ENCODE peak calls at places on chromosomes 11 and 22, in nine cellular contexts. E is hepatocyte; B is psoas muscle; X is CD4-positive, alpha-beta memory T cell; O is heart left ventricle; L is fibroblast of lung; Z is Peyer's patch; A is GM23248; W is prostate gland. N is an unnamed sample. For H3K36me3, the result is how much of the 10 kb centered on the place peaks cover.

GRCh38 chr11:25535462-25535861 is 796.5 kb upstream of the ANO3 start:
- DNase-seq in E (no peak), B (peak), X (no peak), O (no peak), L (peak), Z (no peak), A (no peak), W (no peak), N (no peak)

GRCh38 chr11:77411238-77411637 is 62.7 kb downstream of the PAK1 start:
- DNase-seq in E (peak), B (peak), X (peak), O (peak), L (peak), Z (peak), A (peak), W (no peak), N (peak)

GRCh38 chr22:19086944-19087343 is 35.3 kb downstream of the DGCR2 start:
- DNase-seq in E (no peak), B (no peak), X (no peak), O (no peak), L (peak), Z (peak), A (peak), W (no peak), N (no peak)

GRCh38 chr22:21697866-21698265 is 32.1 kb downstream of the PPIL2 start:
- DNase-seq in E (no peak), B (no peak), X (no peak), O (no peak), L (peak), Z (no peak), A (peak), W (no peak), N (no peak)

GRCh38 chr11:110294509-110294908 is 1.9 kb downstream of the RDX start:
- DNase-seq in E (no peak), B (no peak), X (no peak), O (no peak), L (no peak), Z (no peak), A (no peak), W (no peak), N (no peak)

GRCh38 chr11:108973402-108974119 is 308.7 kb downstream of the DDX10 start:
- DNase-seq in E (no peak), B (no peak), X (no peak), O (no peak), L (peak), Z (no peak), A (peak), W (no peak), N (no peak)

GRCh38 chr22:20786536-20786979 is 12.6 kb downstream of the SERPIND1 start:
- DNase-seq in E (no peak), B (no peak), X (no peak), O (no peak), L (no peak), Z (no peak), A (no peak), W (no peak), N (no peak)

GRCh38 chr11:65096926-65097325 is 912 bp downstream of the VPS51 start:
- DNase-seq in E (no peak), B (no peak), X (no peak), O (no peak), L (no peak), Z (no peak), A (no peak), W (no peak), N (no peak)

GRCh38 chr22:48535868-48536690 is 1291.6 kb downstream of the BRD1 start:
- DNase-seq in E (no peak), B (no peak), X (peak), O (no peak), L (peak), Z (no peak), A (peak), W (no peak), N (no peak)

GRCh38 chr11:43397251-43397650 is 38.5 kb downstream of the TTC17 start:
- DNase-seq in E (no peak), B (no peak), X (no peak), O (no peak), L (no peak), Z (no peak), A (peak), W (no peak), N (no peak)
- H3K36me3 ChIP-seq in E (under half), B (under half), X (half or more), O (half or more), L (under half), Z (half or more), A (half or more), W (under half), N (half or more)

GRCh38 chr22:36204001-36204640 is 2.5 kb upstream of the APOL4 start:
- DNase-seq in E (no peak), B (no peak), X (no peak), O (no peak), L (no peak), Z (no peak), A (no peak), W (no peak), N (no peak)
- H3K4me3 ChIP-seq in E (no peak), B (no peak), X (no peak), O (no peak), L (no peak), Z (no peak), A (no peak), W (no peak), N (no peak)

GRCh38 chr11:70522613-70523311 is 124.4 kb downstream of the CTTN start:
- DNase-seq in E (no peak), B (no peak), X (no peak), O (no peak), L (peak), Z (no peak), A (no peak), W (no peak), N (peak)

GRCh38 chr11:70521475-70522260 is 123.3 kb downstream of the CTTN start:
- DNase-seq in E (no peak), B (no peak), X (no peak), O (no peak), L (no peak), Z (no peak), A (no peak), W (no peak), N (peak)

GRCh38 chr11:70523384-70524095 is 125.2 kb downstream of the CTTN start:
- DNase-seq in E (no peak), B (no peak), X (no peak), O (no peak), L (no peak), Z (no peak), A (no peak), W (no peak), N (peak)

GRCh38 chr11:70524096-70524922 is 126.0 kb downstream of the CTTN start:
- DNase-seq in E (no peak), B (no peak), X (no peak), O (no peak), L (peak), Z (no peak), A (no peak), W (no peak), N (peak)

GRCh38 chr11:70522261-70522612 is 123.9 kb downstream of the CTTN start:
- DNase-seq in E (no peak), B (no peak), X (no peak), O (no peak), L (no peak), Z (no peak), A (no peak), W (no peak), N (no peak)
- H3K27ac ChIP-seq in E (no peak), B (no peak), X (no peak), O (no peak), L (no peak), Z (no peak), A (no peak), W (no peak), N (no peak)

GRCh38 chr11:106470230-106470629 is 392.8 kb downstream of the AASDHPPT start:
- DNase-seq in E (no peak), B (no peak), X (no peak), O (no peak), L (no peak), Z (no peak), A (no peak), W (no peak), N (no peak)
- H3K36me3 ChIP-seq in E (under half), B (under half), X (under half), O (under half), L (under half), Z (under half), A (under half), W (under half), N (under half)

DNA sequence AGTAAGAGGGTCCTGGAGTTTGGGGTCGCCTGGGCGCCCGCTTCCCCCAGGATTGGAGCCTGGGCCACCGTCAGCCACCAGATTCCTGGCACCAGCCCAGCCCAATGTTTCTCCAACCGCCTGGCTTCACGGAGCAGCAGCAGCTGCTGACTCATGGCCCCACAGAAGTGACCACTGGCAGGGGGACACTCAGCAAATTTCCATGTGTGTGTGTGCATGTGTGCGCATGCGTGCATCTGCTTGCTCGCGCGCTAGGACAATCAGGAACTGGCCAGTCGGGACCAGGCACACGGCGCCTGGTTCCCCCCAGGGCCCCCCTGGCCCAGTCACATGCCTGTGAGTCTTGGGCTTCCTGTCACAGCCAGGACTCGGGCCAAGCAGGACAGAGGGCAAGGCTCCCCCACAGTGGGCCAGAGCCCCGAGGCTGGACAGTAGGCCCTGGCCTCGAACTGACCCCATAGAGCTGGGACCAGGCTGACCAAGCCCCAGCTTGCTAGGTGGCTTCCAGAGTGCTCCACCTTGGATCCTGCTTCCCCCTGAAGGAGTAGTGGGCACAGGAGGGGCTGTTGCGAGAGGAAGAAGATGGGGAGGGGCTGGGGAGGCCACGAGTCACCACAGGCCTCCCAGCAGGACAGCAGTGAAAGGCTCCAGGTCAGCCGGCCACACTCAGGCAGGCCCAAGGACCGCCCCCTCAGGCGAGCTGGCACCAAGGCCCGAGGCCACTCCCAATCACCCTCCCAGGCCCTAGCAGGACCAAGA is 3.2 kb downstream of the CTSD start:
- DNase-seq in E (no peak), B (peak), X (peak), O (peak), L (peak), Z (no peak), A (peak), W (no peak), N (peak)
- H3K4me3 ChIP-seq in E (no peak), B (peak), X (no peak), O (peak), L (no peak), Z (no peak), A (no peak), W (no peak), N (peak)

DNA sequence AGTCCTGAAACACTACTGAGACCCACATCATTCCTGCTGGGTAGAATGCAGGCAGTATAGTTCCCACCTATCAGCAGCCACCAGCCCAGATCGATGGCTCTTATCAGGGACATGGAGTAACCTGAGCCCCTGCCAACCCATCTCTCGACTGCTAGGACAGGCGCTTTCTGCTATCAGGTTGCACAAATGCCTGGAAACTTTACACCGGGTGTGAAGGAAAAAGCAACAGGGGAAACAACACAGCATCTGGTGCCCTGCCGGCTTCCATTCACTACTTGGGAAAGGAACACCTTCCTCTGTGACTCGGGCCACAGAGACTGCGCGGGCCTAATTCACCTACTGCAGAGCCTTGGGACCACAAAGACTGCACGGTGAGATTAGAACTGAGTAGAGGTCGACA is 18.5 kb downstream of the RBFOX2 start:
- DNase-seq in E (peak), B (no peak), X (no peak), O (no peak), L (no peak), Z (no peak), A (no peak), W (no peak), N (no peak)
- H3K27ac ChIP-seq in E (peak), B (no peak), X (no peak), O (peak), L (peak), Z (no peak), A (no peak), W (no peak), N (no peak)

DNA sequence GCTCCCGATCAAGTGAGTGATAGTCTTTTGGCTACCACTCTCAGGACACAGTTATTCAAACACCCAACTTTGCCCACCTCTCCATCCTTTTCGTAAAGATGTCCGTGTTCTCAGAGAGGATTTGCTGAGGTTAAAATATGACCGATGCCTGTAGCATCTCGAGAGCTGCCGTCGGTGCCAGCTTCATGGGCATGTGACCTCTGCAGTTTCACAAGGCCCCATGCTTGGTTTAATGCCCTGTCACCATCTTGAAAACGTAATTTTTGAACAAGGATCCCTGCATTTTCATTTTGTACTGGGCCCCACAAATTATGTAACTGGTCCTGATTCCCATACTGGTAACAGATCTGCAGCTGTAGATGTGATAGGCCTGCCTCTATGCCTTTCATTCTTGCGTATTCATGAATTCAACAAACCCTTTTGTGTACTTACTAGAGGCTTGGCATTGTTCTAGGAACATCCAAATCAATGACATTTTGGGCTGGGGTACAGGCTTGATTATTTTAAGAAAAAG is 85.1 kb downstream of the BMAL1 start:
- DNase-seq in E (no peak), B (no peak), X (no peak), O (no peak), L (no peak), Z (no peak), A (no peak), W (no peak), N (no peak)
- H3K36me3 ChIP-seq in E (under half), B (under half), X (half or more), O (half or more), L (under half), Z (half or more), A (under half), W (under half), N (half or more)

DNA sequence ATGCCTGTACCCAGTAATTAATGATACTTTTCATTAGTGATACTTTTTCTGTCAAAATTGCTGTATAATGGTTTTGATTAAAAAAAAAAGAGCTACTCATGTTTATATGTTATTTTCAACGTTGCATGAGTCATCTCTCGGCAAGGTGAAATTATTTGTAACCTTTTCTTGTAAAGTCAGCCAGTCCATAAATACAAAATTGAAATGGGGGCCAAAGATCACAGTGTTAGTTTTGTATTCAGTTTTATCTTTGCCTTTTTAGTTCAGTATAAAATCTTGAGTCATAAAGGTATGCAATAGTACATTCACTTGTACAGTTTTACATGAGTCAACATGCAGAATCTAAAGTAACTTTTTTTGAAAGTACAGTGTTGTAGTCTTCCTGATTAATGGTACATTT is 4.3 kb downstream of the ARHGEF12 start:
- DNase-seq in E (no peak), B (no peak), X (no peak), O (no peak), L (no peak), Z (no peak), A (peak), W (no peak), N (no peak)
- H3K4me3 ChIP-seq in E (peak), B (peak), X (no peak), O (peak), L (peak), Z (no peak), A (peak), W (no peak), N (peak)

DNA sequence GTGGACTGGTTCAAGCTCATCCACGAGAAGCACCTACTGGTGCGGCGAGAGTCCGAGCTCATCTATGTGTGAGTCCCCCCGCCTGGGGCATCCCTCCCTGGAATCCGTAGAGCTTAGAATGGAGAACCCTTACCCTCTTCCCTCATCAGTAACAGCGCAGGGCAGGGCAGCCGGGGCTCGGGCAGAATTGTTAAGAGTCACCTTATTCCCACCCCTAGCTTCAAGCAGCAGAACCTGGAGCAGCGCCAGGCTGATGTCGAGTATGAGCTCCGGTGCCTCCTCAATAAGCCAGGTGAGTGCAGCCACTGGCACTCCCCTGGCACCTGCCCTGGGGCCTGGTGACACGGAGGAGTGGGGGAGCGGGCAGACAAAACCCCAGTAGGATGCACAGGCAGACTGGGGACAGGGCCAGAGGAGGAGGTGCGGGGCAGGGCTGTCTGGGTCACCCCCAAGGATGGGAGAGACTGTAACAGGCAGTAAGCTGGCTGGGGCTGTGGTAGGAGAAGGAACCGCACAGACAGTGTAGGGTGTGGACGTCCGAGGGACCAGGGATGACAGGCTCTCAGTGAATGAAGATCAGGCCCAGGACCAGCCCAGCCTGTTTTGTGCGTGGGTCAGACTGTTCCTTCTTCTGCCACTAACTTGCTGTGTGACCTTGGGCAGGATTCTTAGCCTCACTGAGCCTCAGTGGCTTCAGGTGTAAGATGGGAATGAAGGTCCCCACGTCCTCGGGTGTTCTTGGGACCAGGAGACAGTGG is 20.4 kb downstream of the C22orf23 start:
- DNase-seq in E (no peak), B (no peak), X (no peak), O (no peak), L (no peak), Z (no peak), A (peak), W (no peak), N (peak)
- H3K27ac ChIP-seq in E (no peak), B (peak), X (no peak), O (peak), L (peak), Z (no peak), A (peak), W (peak), N (peak)